ENCODE peak calls at places on chromosomes 7 and 10, in eight cellular contexts. One of them, this sample, is unnamed.

GRCh38 chr10:44198780-44199097 is 186.2 kb downstream of the CXCL12 start:
- DNase-seq in amniotic stem cell: no peak
- DNase-seq in astrocyte of the spinal cord: no peak
- DNase-seq in KG1: no peak
- DNase-seq in stimulated activated CD4-positive, alpha-beta T cell treated with anti-CD3 and anti-CD28 coated beads, Interleukin-15, amount 100 ng/mL, for 1 hour: no peak
- DNase-seq in fibroblast of the aortic adventitia: no peak
- DNase-seq in cardiac fibroblast: peak; percentile 21
- DNase-seq in activated T-cell treated with anti-CD3 and anti-CD28 coated beads, Interleukin-2, amount 50 U/mL, for 24 hours: no peak
- DNase-seq in this sample: no peak

GRCh38 chr7:26199301-26200112 is 1.0 kb downstream of the HNRNPA2B1 start:
- DNase-seq in KG1: no peak
- DNase-seq in stimulated activated CD4-positive, alpha-beta T cell treated with anti-CD3 and anti-CD28 coated beads, Interleukin-15, amount 100 ng/mL, for 1 hour: peak; percentile 44
- DNase-seq in activated T-cell treated with anti-CD3 and anti-CD28 coated beads, Interleukin-2, amount 50 U/mL, for 24 hours: peak; percentile 73
- DNase-seq in cardiac fibroblast: peak; percentile 50
- DNase-seq in amniotic stem cell: no peak
- DNase-seq in fibroblast of the aortic adventitia: peak; percentile 50
- DNase-seq in astrocyte of the spinal cord: no peak
- DNase-seq in this sample: no peak

GRCh38 chr10:84415539-84416244 is 87.3 kb downstream of the CCSER2 start:
- DNase-seq in astrocyte of the spinal cord: no peak
- DNase-seq in KG1: no peak
- DNase-seq in activated T-cell treated with anti-CD3 and anti-CD28 coated beads, Interleukin-2, amount 50 U/mL, for 24 hours: no peak
- DNase-seq in amniotic stem cell: no peak
- DNase-seq in cardiac fibroblast: peak; percentile 28
- DNase-seq in stimulated activated CD4-positive, alpha-beta T cell treated with anti-CD3 and anti-CD28 coated beads, Interleukin-15, amount 100 ng/mL, for 1 hour: no peak
- DNase-seq in fibroblast of the aortic adventitia: no peak
- DNase-seq in this sample: no peak

GRCh38 chr10:35300063-35300699 is 36.1 kb upstream of the CCNY start:
- DNase-seq in amniotic stem cell: no peak
- DNase-seq in KG1: no peak
- DNase-seq in stimulated activated CD4-positive, alpha-beta T cell treated with anti-CD3 and anti-CD28 coated beads, Interleukin-15, amount 100 ng/mL, for 1 hour: no peak
- DNase-seq in fibroblast of the aortic adventitia: peak; percentile 88
- DNase-seq in astrocyte of the spinal cord: peak; percentile 55
- DNase-seq in cardiac fibroblast: peak; percentile 95
- DNase-seq in activated T-cell treated with anti-CD3 and anti-CD28 coated beads, Interleukin-2, amount 50 U/mL, for 24 hours: no peak
- DNase-seq in this sample: no peak

GRCh38 chr7:70092314-70093303 is 494.3 kb downstream of the AUTS2 start:
- DNase-seq in activated T-cell treated with anti-CD3 and anti-CD28 coated beads, Interleukin-2, amount 50 U/mL, for 24 hours: no peak
- DNase-seq in stimulated activated CD4-positive, alpha-beta T cell treated with anti-CD3 and anti-CD28 coated beads, Interleukin-15, amount 100 ng/mL, for 1 hour: no peak
- DNase-seq in astrocyte of the spinal cord: peak; percentile 88
- DNase-seq in KG1: no peak
- DNase-seq in fibroblast of the aortic adventitia: peak; percentile 48
- DNase-seq in amniotic stem cell: no peak
- DNase-seq in cardiac fibroblast: no peak
- DNase-seq in this sample: no peak

GRCh38 chr10:104906112-104906511 is 265.0 kb downstream of the SORCS3 start:
- DNase-seq in stimulated activated CD4-positive, alpha-beta T cell treated with anti-CD3 and anti-CD28 coated beads, Interleukin-15, amount 100 ng/mL, for 1 hour: no peak
- DNase-seq in activated T-cell treated with anti-CD3 and anti-CD28 coated beads, Interleukin-2, amount 50 U/mL, for 24 hours: no peak
- DNase-seq in fibroblast of the aortic adventitia: no peak
- DNase-seq in KG1: no peak
- DNase-seq in amniotic stem cell: no peak
- DNase-seq in astrocyte of the spinal cord: no peak
- DNase-seq in cardiac fibroblast: no peak
- DNase-seq in this sample: no peak

GRCh38 chr7:54796853-54797252 is 37.8 kb upstream of the SEC61G start:
- DNase-seq in amniotic stem cell: no peak
- DNase-seq in stimulated activated CD4-positive, alpha-beta T cell treated with anti-CD3 and anti-CD28 coated beads, Interleukin-15, amount 100 ng/mL, for 1 hour: no peak
- DNase-seq in astrocyte of the spinal cord: no peak
- DNase-seq in activated T-cell treated with anti-CD3 and anti-CD28 coated beads, Interleukin-2, amount 50 U/mL, for 24 hours: no peak
- DNase-seq in cardiac fibroblast: no peak
- DNase-seq in KG1: no peak
- DNase-seq in fibroblast of the aortic adventitia: no peak
- DNase-seq in this sample: no peak

GRCh38 chr7:35526645-35527044 is 168.3 kb downstream of the HERPUD2 start:
- DNase-seq in astrocyte of the spinal cord: no peak
- DNase-seq in KG1: no peak
- DNase-seq in cardiac fibroblast: no peak
- DNase-seq in stimulated activated CD4-positive, alpha-beta T cell treated with anti-CD3 and anti-CD28 coated beads, Interleukin-15, amount 100 ng/mL, for 1 hour: no peak
- DNase-seq in activated T-cell treated with anti-CD3 and anti-CD28 coated beads, Interleukin-2, amount 50 U/mL, for 24 hours: no peak
- DNase-seq in fibroblast of the aortic adventitia: no peak
- DNase-seq in amniotic stem cell: no peak
- DNase-seq in this sample: no peak

GRCh38 chr7:132124575-132124974 is 451.7 kb downstream of the PLXNA4 start:
- DNase-seq in astrocyte of the spinal cord: no peak
- DNase-seq in amniotic stem cell: no peak
- DNase-seq in stimulated activated CD4-positive, alpha-beta T cell treated with anti-CD3 and anti-CD28 coated beads, Interleukin-15, amount 100 ng/mL, for 1 hour: no peak
- DNase-seq in cardiac fibroblast: no peak
- DNase-seq in KG1: no peak
- DNase-seq in activated T-cell treated with anti-CD3 and anti-CD28 coated beads, Interleukin-2, amount 50 U/mL, for 24 hours: no peak
- DNase-seq in fibroblast of the aortic adventitia: no peak
- DNase-seq in this sample: no peak

GRCh38 chr10:22620140-22620857 is 94.1 kb downstream of the PIP4K2A start:
- DNase-seq in fibroblast of the aortic adventitia: peak; percentile 99
- DNase-seq in activated T-cell treated with anti-CD3 and anti-CD28 coated beads, Interleukin-2, amount 50 U/mL, for 24 hours: no peak
- DNase-seq in amniotic stem cell: peak; percentile 83
- DNase-seq in stimulated activated CD4-positive, alpha-beta T cell treated with anti-CD3 and anti-CD28 coated beads, Interleukin-15, amount 100 ng/mL, for 1 hour: no peak
- DNase-seq in astrocyte of the spinal cord: peak; percentile 97
- DNase-seq in KG1: no peak
- DNase-seq in cardiac fibroblast: peak; percentile 99
- DNase-seq in this sample: peak; percentile 88

GRCh38 chr10:85544956-85545355 is 821.6 kb downstream of the GRID1 start:
- DNase-seq in cardiac fibroblast: no peak
- DNase-seq in amniotic stem cell: no peak
- DNase-seq in stimulated activated CD4-positive, alpha-beta T cell treated with anti-CD3 and anti-CD28 coated beads, Interleukin-15, amount 100 ng/mL, for 1 hour: no peak
- DNase-seq in activated T-cell treated with anti-CD3 and anti-CD28 coated beads, Interleukin-2, amount 50 U/mL, for 24 hours: no peak
- DNase-seq in fibroblast of the aortic adventitia: no peak
- DNase-seq in astrocyte of the spinal cord: no peak
- DNase-seq in KG1: no peak
- DNase-seq in this sample: no peak

GRCh38 chr10:3955493-3955892 is 170.5 kb upstream of the KLF6 start:
- DNase-seq in stimulated activated CD4-positive, alpha-beta T cell treated with anti-CD3 and anti-CD28 coated beads, Interleukin-15, amount 100 ng/mL, for 1 hour: no peak
- DNase-seq in astrocyte of the spinal cord: peak; percentile 71
- DNase-seq in KG1: no peak
- DNase-seq in amniotic stem cell: no peak
- DNase-seq in fibroblast of the aortic adventitia: no peak
- DNase-seq in activated T-cell treated with anti-CD3 and anti-CD28 coated beads, Interleukin-2, amount 50 U/mL, for 24 hours: no peak
- DNase-seq in cardiac fibroblast: no peak
- DNase-seq in this sample: no peak

GRCh38 chr7:122362473-122362872 is 57.9 kb upstream of the FEZF1 start:
- DNase-seq in stimulated activated CD4-positive, alpha-beta T cell treated with anti-CD3 and anti-CD28 coated beads, Interleukin-15, amount 100 ng/mL, for 1 hour: no peak
- DNase-seq in cardiac fibroblast: no peak
- DNase-seq in amniotic stem cell: no peak
- DNase-seq in fibroblast of the aortic adventitia: no peak
- DNase-seq in KG1: no peak
- DNase-seq in astrocyte of the spinal cord: no peak
- DNase-seq in activated T-cell treated with anti-CD3 and anti-CD28 coated beads, Interleukin-2, amount 50 U/mL, for 24 hours: no peak
- DNase-seq in this sample: no peak

GRCh38 chr7:106521115-106521514 is 139.8 kb downstream of the CCDC71L start:
- DNase-seq in activated T-cell treated with anti-CD3 and anti-CD28 coated beads, Interleukin-2, amount 50 U/mL, for 24 hours: no peak
- DNase-seq in amniotic stem cell: no peak
- DNase-seq in KG1: no peak
- DNase-seq in stimulated activated CD4-positive, alpha-beta T cell treated with anti-CD3 and anti-CD28 coated beads, Interleukin-15, amount 100 ng/mL, for 1 hour: no peak
- DNase-seq in fibroblast of the aortic adventitia: no peak
- DNase-seq in astrocyte of the spinal cord: no peak
- DNase-seq in cardiac fibroblast: no peak
- DNase-seq in this sample: no peak

GRCh38 chr7:35351466-35351865 is 97.6 kb upstream of the TBX20 start:
- DNase-seq in activated T-cell treated with anti-CD3 and anti-CD28 coated beads, Interleukin-2, amount 50 U/mL, for 24 hours: no peak
- DNase-seq in amniotic stem cell: no peak
- DNase-seq in KG1: no peak
- DNase-seq in astrocyte of the spinal cord: no peak
- DNase-seq in cardiac fibroblast: no peak
- DNase-seq in stimulated activated CD4-positive, alpha-beta T cell treated with anti-CD3 and anti-CD28 coated beads, Interleukin-15, amount 100 ng/mL, for 1 hour: no peak
- DNase-seq in fibroblast of the aortic adventitia: no peak
- DNase-seq in this sample: no peak

This sample was measured in pulmonary artery endothelial cell.